ENCODE peak calls at places on chromosome 17, in five cellular contexts. Z is thoracic aorta; A is naive thymus-derived CD4-positive, alpha-beta T cell; R is pancreas; D is psoas muscle. O is an unnamed sample.

GRCh38 chr17:8542599-8542998 is 87.9 kb downstream of the MYH10 start:
- DNase-seq in Z (no peak), A (no peak), R (no peak), D (no peak), O (no peak)

GRCh38 chr17:41687828-41688640 is 651 bp upstream of the EIF1 start:
- DNase-seq in Z (no peak), A (peak; percentile 66), R (peak; percentile 59), D (peak; percentile 58), O (no peak)

GRCh38 chr17:81020767-81021497 is 14.0 kb upstream of the BAIAP2 start:
- DNase-seq in Z (no peak), A (no peak), R (no peak), D (peak; percentile 69), O (no peak)

GRCh38 chr17:80859004-80859941 is 132.4 kb upstream of the CHMP6 start:
- DNase-seq in Z (peak; percentile 28), A (no peak), R (peak; percentile 53), D (peak; percentile 80), O (no peak)

GRCh38 chr17:50861822-50862528 is 4.2 kb downstream of the TOB1 start:
- DNase-seq in Z (no peak), A (no peak), R (no peak), D (no peak), O (no peak)

GRCh38 chr17:292016-292415 is 60.6 kb downstream of the RPH3AL start:
- DNase-seq in Z (no peak), A (no peak), R (no peak), D (no peak), O (no peak)

GRCh38 chr17:81551458-81552243 is 502 bp downstream of the FAAP100 start:
- DNase-seq in Z (no peak), A (no peak), R (peak; percentile 52), D (no peak), O (no peak)

GRCh38 chr17:17621254-17621653 is 29.7 kb upstream of the PEMT start:
- DNase-seq in Z (no peak), A (no peak), R (no peak), D (no peak), O (no peak)

GRCh38 chr17:7867881-7868329 is 10.1 kb downstream of the CYB5D1 start:
- DNase-seq in Z (no peak), A (no peak), R (no peak), D (no peak), O (no peak)

GRCh38 chr17:66469890-66470289 is 167.5 kb downstream of the PRKCA start:
- DNase-seq in Z (no peak), A (no peak), R (no peak), D (no peak), O (no peak)

GRCh38 chr17:1158879-1159278 is 20.9 kb downstream of the ABR start:
- DNase-seq in Z (no peak), A (no peak), R (no peak), D (no peak), O (no peak)

GRCh38 chr17:59332890-59333377 is 1.5 kb downstream of the YPEL2 start:
- DNase-seq in Z (no peak), A (no peak), R (peak; percentile 23), D (peak; percentile 47), O (no peak)

GRCh38 chr17:60601443-60602384 is 1.7 kb downstream of the PPM1D start:
- DNase-seq in Z (no peak), A (peak; percentile 50), R (peak; percentile 60), D (no peak), O (no peak)

GRCh38 chr17:83055911-83056582 is 23.4 kb upstream of the METRNL start:
- DNase-seq in Z (no peak), A (no peak), R (no peak), D (no peak), O (no peak)

GRCh38 chr17:81163703-81164413 is 1.4 kb upstream of the PVALEF start:
- DNase-seq in Z (no peak), A (no peak), R (no peak), D (no peak), O (no peak)

GRCh38 chr17:72318131-72318530 is 197.3 kb downstream of the SOX9 start:
- DNase-seq in Z (no peak), A (no peak), R (no peak), D (no peak), O (no peak)

GRCh38 chr17:33603794-33604193 is 310.7 kb upstream of the ASIC2 start:
- DNase-seq in Z (no peak), A (no peak), R (no peak), D (no peak), O (no peak)

GRCh38 chr17:41678907-41679739 is 9.6 kb upstream of the EIF1 start:
- DNase-seq in Z (no peak), A (peak; percentile 49), R (no peak), D (no peak), O (no peak)

GRCh38 chr17:491086-492014 is 138.7 kb upstream of the RPH3AL start:
- DNase-seq in Z (no peak), A (peak; percentile 67), R (peak; percentile 43), D (peak; percentile 73), O (no peak)

GRCh38 chr17:82956726-82957468 is 117.1 kb upstream of the ZNF750 start:
- DNase-seq in Z (no peak), A (no peak), R (no peak), D (peak; percentile 3), O (no peak)

GRCh38 chr17:39231587-39232551 is 6.1 kb upstream of the STAC2 start:
- DNase-seq in Z (no peak), A (peak; percentile 64), R (no peak), D (peak; percentile 57), O (no peak)

GRCh38 chr17:75005291-75005690 is 7.2 kb upstream of the MRPL58 start:
- DNase-seq in Z (no peak), A (no peak), R (no peak), D (no peak), O (no peak)

GRCh38 chr17:44557653-44558285 is 485 bp downstream of the FZD2 start:
- DNase-seq in Z (no peak), A (peak; percentile 28), R (no peak), D (peak; percentile 38), O (no peak)

GRCh38 chr17:44223574-44224046 is 4.1 kb upstream of the UBTF start:
- DNase-seq in Z (no peak), A (no peak), R (peak; percentile 90), D (peak; percentile 35), O (no peak)

GRCh38 chr17:73710095-73710592 is 65.9 kb upstream of the SDK2 start:
- DNase-seq in Z (peak; percentile 14), A (peak; percentile 81), R (peak; percentile 36), D (peak; percentile 29), O (no peak)

GRCh38 chr17:82548681-82549303 is 29.3 kb downstream of the FOXK2 start:
- DNase-seq in Z (no peak), A (no peak), R (no peak), D (no peak), O (no peak)

GRCh38 chr17:4476512-4477070 is 22.1 kb upstream of the SPNS2 start:
- DNase-seq in Z (no peak), A (no peak), R (peak; percentile 56), D (no peak), O (no peak)

GRCh38 chr17:38556234-38556633 is 49.5 kb downstream of the SRCIN1 start:
- DNase-seq in Z (no peak), A (no peak), R (no peak), D (no peak), O (no peak)

GRCh38 chr17:42694524-42694923 is 12.2 kb downstream of the CNTNAP1 start:
- DNase-seq in Z (no peak), A (no peak), R (no peak), D (no peak), O (no peak)

DNA sequence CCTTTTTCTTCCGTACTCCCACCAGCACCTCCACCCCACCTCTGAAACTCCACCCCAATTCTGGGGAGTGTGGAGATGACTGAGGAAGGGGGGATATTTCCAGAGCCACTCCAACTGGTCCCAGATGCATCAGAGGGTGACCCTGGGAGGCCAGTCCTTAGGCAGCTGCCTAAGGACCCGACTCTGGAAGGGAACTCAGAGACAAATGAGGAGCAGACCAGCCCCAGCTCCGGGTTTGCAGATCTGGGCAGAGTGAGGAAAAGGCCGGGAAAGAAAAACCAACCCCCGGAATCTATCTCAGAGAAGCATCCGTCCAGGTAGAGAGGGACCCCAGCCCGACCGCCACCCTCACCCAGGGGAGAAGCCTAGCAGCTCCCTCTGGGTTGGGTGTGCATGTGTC is 41.5 kb downstream of the SOCS3 start:
- DNase-seq in Z (no peak), A (no peak), R (no peak), D (no peak), O (no peak)
- H3K27ac ChIP-seq in Z (no peak overlapping the region), A (no peak overlapping the region), R (no peak overlapping the region), D (no peak overlapping the region), O (no peak overlapping the region)

GRCh38 chr17:40548982-40549680 is 16.1 kb downstream of the CCR7 start:
- DNase-seq in Z (no peak), A (peak; percentile 36), R (no peak), D (no peak), O (no peak)
- H3K27ac ChIP-seq in Z (no peak overlapping the region), A (peak overlapping the region; percentile 63), R (peak overlapping the region; percentile 11), D (peak overlapping the region; percentile 69), O (peak overlapping the region; percentile 71)

GRCh38 chr17:16351831-16352230 is 1.4 kb downstream of the CENPV start:
- DNase-seq in Z (no peak), A (no peak), R (no peak), D (no peak), O (no peak)
- H3K27ac ChIP-seq in Z (no peak overlapping the region), A (peak overlapping the region; percentile 73), R (no peak overlapping the region), D (no peak overlapping the region), O (no peak overlapping the region)

GRCh38 chr17:57892146-57892819 is 42.4 kb upstream of the MRPS23 start:
- DNase-seq in Z (no peak), A (peak; percentile 80), R (peak; percentile 84), D (peak; percentile 90), O (peak; percentile 33)
- H3K27ac ChIP-seq in Z (peak overlapping the region; percentile 93), A (no peak overlapping the region), R (peak overlapping the region; percentile 95), D (peak overlapping the region; percentile 97), O (peak overlapping the region; percentile 95)

DNA sequence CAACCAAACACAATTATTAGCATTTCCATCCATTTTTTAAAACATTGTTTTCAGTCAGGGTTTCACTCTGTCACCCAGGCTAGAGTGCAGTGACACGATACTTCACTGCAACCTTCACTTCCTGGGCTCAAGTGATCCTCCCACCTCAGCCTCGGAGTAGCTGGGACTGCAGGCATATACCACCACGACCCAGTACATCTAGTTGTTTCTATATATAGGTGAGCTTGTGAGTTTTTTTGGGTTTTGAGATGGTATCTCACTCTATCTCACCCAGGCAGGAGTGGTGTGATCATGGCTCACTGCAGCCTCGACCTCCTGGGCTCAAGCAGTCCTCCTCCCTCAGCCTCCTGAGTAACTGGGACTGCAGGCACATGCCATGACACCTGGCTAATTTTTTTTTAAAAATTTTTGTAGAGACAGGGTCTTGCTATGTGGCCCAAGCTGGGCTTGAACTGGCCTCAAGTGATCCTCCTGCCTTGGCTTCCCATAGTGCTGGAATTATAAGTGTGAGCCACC is 21.5 kb upstream of the ATP5MC1 start:
- DNase-seq in Z (no peak), A (no peak), R (no peak), D (no peak), O (no peak)
- H3K27ac ChIP-seq in Z (no peak overlapping the region), A (no peak overlapping the region), R (peak overlapping the region; percentile 13), D (no peak overlapping the region), O (peak overlapping the region; percentile 53)

O was measured in esophagus squamous epithelium.